ENCODE peak calls at places on chromosomes 4 and X, in four cellular contexts. G is activated gamma-delta T cell treated with Interleukin-2 at 50 U/mL for 16 hours, Q is activated T-helper 1 cell treated with Interleukin-2 at 50 U/mL for 16 hours, F is NCI-H748 treated with DMSO at 0.1 percent for 48 hours. N is an unnamed sample.

GRCh38 chr4:151276787-151277557 is at the start of gene PRSS48:
- DNase-seq in Q (no peak), F (no peak), G (no peak), N (peak; percentile 35)

GRCh38 chr4:138039010-138039409 is 203.1 kb downstream of the SLC7A11 start:
- DNase-seq in G (no peak), Q (no peak), F (no peak), N (no peak)

GRCh38 chrX:13418126-13419091 is 98.6 kb upstream of the ATXN3L start:
- DNase-seq in G (no peak), F (no peak), Q (no peak), N (no peak)

GRCh38 chr4:108762559-108763225 is at the start of gene ETNPPL:
- DNase-seq in F (peak; percentile 24), Q (no peak), G (peak; percentile 6), N (peak; percentile 13)

GRCh38 chr4:154807042-154807630 is 26.1 kb downstream of the RBM46 start:
- DNase-seq in F (no peak), Q (no peak), G (no peak), N (peak; percentile 16)

GRCh38 chrX:66633541-66633940 is 5.3 kb downstream of the EDA2R start:
- DNase-seq in F (no peak), G (no peak), Q (no peak), N (peak; percentile 43)

GRCh38 chr4:7539659-7540058 is 104.9 kb upstream of the PSAPL1 start:
- DNase-seq in F (no peak), Q (peak; percentile 26), G (peak; percentile 38), N (peak; percentile 94)

GRCh38 chr4:119000400-119000799 is 111.7 kb downstream of the SYNPO2 start:
- DNase-seq in G (no peak), Q (no peak), F (no peak), N (no peak)

GRCh38 chr4:129543299-129543698 is 447.3 kb downstream of the C4orf33 start:
- DNase-seq in Q (no peak), G (no peak), F (no peak), N (no peak)

GRCh38 chrX:134932528-134933217 is 58.1 kb upstream of the SMIM10 start:
- DNase-seq in G (no peak), F (no peak), Q (no peak), N (peak; percentile 38)

GRCh38 chrX:119694601-119695534 is 1.9 kb upstream of the SEPTIN6 start:
- DNase-seq in Q (no peak), F (no peak), G (no peak), N (no peak)

GRCh38 chr4:13298655-13299054 is 185.5 kb downstream of the RAB28 start:
- DNase-seq in G (no peak), Q (no peak), F (no peak), N (no peak)

GRCh38 chrX:40078489-40079288 is 19.1 kb downstream of the BCOR start:
- DNase-seq in Q (no peak), F (no peak), G (no peak), N (no peak)

GRCh38 chr4:145867416-145867815 is 71.2 kb downstream of the ZNF827 start:
- DNase-seq in Q (no peak), G (no peak), F (no peak), N (no peak)

GRCh38 chrX:68909945-68910344 is 81.1 kb downstream of the EFNB1 start:
- DNase-seq in Q (no peak), F (no peak), G (no peak), N (no peak)

GRCh38 chrX:19595036-19595435 is 79.7 kb upstream of the MAP3K15 start:
- DNase-seq in F (no peak), G (no peak), Q (no peak), N (no peak)

GRCh38 chr4:8101213-8101781 is 57.3 kb downstream of the ABLIM2 start:
- DNase-seq in G (no peak), F (no peak), Q (no peak), N (no peak)

GRCh38 chr4:140158234-140159030 is 4.4 kb upstream of the MAML3 start:
- DNase-seq in Q (no peak), F (no peak), G (no peak), N (no peak)

GRCh38 chrX:17590892-17591740 is 146.2 kb upstream of the SCML1 start:
- DNase-seq in Q (no peak), G (no peak), F (peak; percentile 46), N (peak; percentile 71)

GRCh38 chrX:70470850-70471289 is 26.2 kb downstream of the DLG3 start:
- DNase-seq in F (no peak), G (no peak), Q (no peak), N (no peak)

GRCh38 chr4:1250921-1251772 is 2.2 kb upstream of the CTBP1 start:
- DNase-seq in F (no peak), Q (no peak), G (no peak), N (no peak)

GRCh38 chrX:12973561-12974216 is 1.2 kb upstream of the TMSB4X start:
- DNase-seq in G (peak; percentile 54), Q (no peak), F (no peak), N (no peak)

GRCh38 chr4:164977243-164978164 is at the start of gene TRIM61:
- DNase-seq in G (peak; percentile 54), Q (peak; percentile 26), F (no peak), N (no peak)

GRCh38 chrX:34371740-34372139 is 239.6 kb upstream of the FAM47A start:
- DNase-seq in Q (no peak), F (no peak), G (no peak), N (no peak)

GRCh38 chrX:53882331-53882730 is 161.9 kb downstream of the PHF8 start:
- DNase-seq in G (no peak), F (no peak), Q (no peak), N (peak; percentile 84)

GRCh38 chr4:138639018-138639876 is 376.3 kb upstream of the NOCT start:
- DNase-seq in G (no peak), F (no peak), Q (no peak), N (peak; percentile 38)

GRCh38 chrX:111877681-111878080 is 1.7 kb downstream of the TRPC5OS start:
- DNase-seq in F (no peak), G (no peak), Q (no peak), N (no peak)

GRCh38 chrX:36974896-36975295 is 33.3 kb upstream of the FAM47C start:
- DNase-seq in Q (no peak), F (no peak), G (no peak), N (no peak)

GRCh38 chr4:165970703-165971420 is 97.8 kb downstream of the TLL1 start:
- DNase-seq in G (no peak), Q (no peak), F (no peak), N (no peak)

GRCh38 chr4:124044330-124044729 is 647.7 kb downstream of the SPRY1 start:
- DNase-seq in Q (no peak), G (no peak), F (no peak), N (no peak)

GRCh38 chr4:110163327-110164070 is 34.9 kb downstream of the ELOVL6 start:
- DNase-seq in G (no peak), Q (no peak), F (no peak), N (peak; percentile 76)

GRCh38 chr4:174084542-174084941 is 198.9 kb downstream of the FBXO8 start:
- DNase-seq in F (no peak), Q (no peak), G (no peak), N (no peak)

GRCh38 chrX:39309018-39309620 is 507.9 kb downstream of the MID1IP1 start:
- DNase-seq in G (no peak), F (peak; percentile 22), Q (no peak), N (no peak)

GRCh38 chrX:2863646-2864045 is 34.9 kb downstream of the GYG2 start:
- DNase-seq in F (no peak), G (no peak), Q (no peak), N (no peak)

GRCh38 chr4:38967260-38968095 is 64.7 kb downstream of the TMEM156 start:
- DNase-seq in F (no peak), Q (no peak), G (no peak), N (peak; percentile 53)

N was measured in Caki2.